ENCODE peak calls at places on chromosome 7, in five cellular contexts. One of them, this sample, is unnamed. For H3K4me1, the result is how much of the 10 kb centered on the place peaks cover.

GRCh38 chr7:120979765-120980499 is 8.6 kb upstream of the CPED1 start:
- DNase-seq in left ventricle myocardium inferior: no peak
- DNase-seq in heart left ventricle: no peak
- DNase-seq in GM23248: peak
- DNase-seq in heart right ventricle: no peak
- DNase-seq in this sample: no peak

GRCh38 chr7:292826-293225 is 2.9 kb downstream of the FOXL3 start:
- DNase-seq in left ventricle myocardium inferior: no peak
- DNase-seq in GM23248: no peak
- DNase-seq in heart right ventricle: no peak
- DNase-seq in heart left ventricle: peak
- DNase-seq in this sample: no peak

GRCh38 chr7:144483189-144483588 is 79.7 kb upstream of the NOBOX start:
- DNase-seq in left ventricle myocardium inferior: no peak
- DNase-seq in GM23248: no peak
- DNase-seq in heart right ventricle: no peak
- DNase-seq in heart left ventricle: no peak
- DNase-seq in this sample: no peak

GRCh38 chr7:7803597-7804229 is 85.3 kb upstream of the RPA3 start:
- DNase-seq in left ventricle myocardium inferior: no peak
- DNase-seq in heart left ventricle: no peak
- DNase-seq in heart right ventricle: no peak
- DNase-seq in GM23248: no peak
- DNase-seq in this sample: no peak

GRCh38 chr7:97130417-97131139 is 13.1 kb downstream of the SDHAF3 start:
- DNase-seq in heart left ventricle: no peak
- DNase-seq in heart right ventricle: no peak
- DNase-seq in GM23248: no peak
- DNase-seq in left ventricle myocardium inferior: no peak
- DNase-seq in this sample: no peak

GRCh38 chr7:42161723-42162122 is 75.3 kb downstream of the GLI3 start:
- DNase-seq in heart right ventricle: no peak
- DNase-seq in heart left ventricle: no peak
- DNase-seq in GM23248: peak
- DNase-seq in left ventricle myocardium inferior: no peak
- DNase-seq in this sample: no peak

GRCh38 chr7:78953090-78953489 is 500.4 kb downstream of the MAGI2 start:
- DNase-seq in GM23248: no peak
- DNase-seq in left ventricle myocardium inferior: no peak
- DNase-seq in heart right ventricle: no peak
- DNase-seq in heart left ventricle: no peak
- DNase-seq in this sample: no peak

GRCh38 chr7:1403844-1404404 is 55.3 kb downstream of the MICALL2 start:
- DNase-seq in heart right ventricle: peak
- DNase-seq in heart left ventricle: no peak
- DNase-seq in GM23248: peak
- DNase-seq in left ventricle myocardium inferior: no peak
- DNase-seq in this sample: no peak

GRCh38 chr7:138001529-138002095 is at the start of gene CREB3L2:
- DNase-seq in GM23248: peak
- DNase-seq in heart left ventricle: peak
- DNase-seq in left ventricle myocardium inferior: peak
- DNase-seq in heart right ventricle: peak
- DNase-seq in this sample: peak

GRCh38 chr7:3836855-3837254 is 535.8 kb downstream of the SDK1 start:
- DNase-seq in heart right ventricle: no peak
- DNase-seq in heart left ventricle: no peak
- DNase-seq in left ventricle myocardium inferior: no peak
- DNase-seq in GM23248: no peak
- DNase-seq in this sample: no peak

GRCh38 chr7:129159539-129159938 is 15.0 kb downstream of the TSPAN33 start:
- DNase-seq in heart left ventricle: peak
- DNase-seq in left ventricle myocardium inferior: peak
- DNase-seq in GM23248: no peak
- DNase-seq in heart right ventricle: no peak
- DNase-seq in this sample: no peak

GRCh38 chr7:116340201-116340847 is 130.0 kb downstream of the TES start:
- DNase-seq in left ventricle myocardium inferior: no peak
- DNase-seq in GM23248: no peak
- DNase-seq in heart right ventricle: no peak
- DNase-seq in heart left ventricle: no peak
- DNase-seq in this sample: no peak

GRCh38 chr7:47441796-47442744 is 139.8 kb downstream of the TNS3 start:
- DNase-seq in left ventricle myocardium inferior: no peak
- DNase-seq in heart right ventricle: no peak
- DNase-seq in GM23248: peak
- DNase-seq in heart left ventricle: no peak
- DNase-seq in this sample: no peak

GRCh38 chr7:104065491-104065890 is 76.0 kb upstream of the RELN start:
- DNase-seq in GM23248: no peak
- DNase-seq in left ventricle myocardium inferior: no peak
- DNase-seq in heart right ventricle: no peak
- DNase-seq in heart left ventricle: no peak
- DNase-seq in this sample: no peak

GRCh38 chr7:140541513-140542192 is 62.3 kb upstream of the MKRN1 start:
- DNase-seq in heart right ventricle: peak
- DNase-seq in left ventricle myocardium inferior: peak
- DNase-seq in GM23248: peak
- DNase-seq in heart left ventricle: peak
- DNase-seq in this sample: peak

GRCh38 chr7:42621543-42622219 is 290.2 kb downstream of the C7orf25 start:
- DNase-seq in heart right ventricle: no peak
- DNase-seq in heart left ventricle: no peak
- DNase-seq in left ventricle myocardium inferior: no peak
- DNase-seq in GM23248: no peak
- DNase-seq in this sample: no peak

GRCh38 chr7:26590709-26591108 is 273.7 kb downstream of the SKAP2 start:
- DNase-seq in GM23248: no peak
- DNase-seq in heart left ventricle: no peak
- DNase-seq in left ventricle myocardium inferior: no peak
- DNase-seq in heart right ventricle: no peak
- DNase-seq in this sample: no peak

GRCh38 chr7:140230862-140231778 is 54.3 kb upstream of the KDM7A start:
- DNase-seq in left ventricle myocardium inferior: peak
- DNase-seq in GM23248: peak
- DNase-seq in heart left ventricle: peak
- DNase-seq in heart right ventricle: peak
- DNase-seq in this sample: peak

GRCh38 chr7:137840183-137840779 is 6.5 kb downstream of the DGKI start:
- DNase-seq in heart right ventricle: no peak
- DNase-seq in GM23248: no peak
- DNase-seq in left ventricle myocardium inferior: no peak
- DNase-seq in heart left ventricle: no peak
- DNase-seq in this sample: peak

GRCh38 chr7:81317741-81318140 is 398.9 kb upstream of the SEMA3C start:
- DNase-seq in left ventricle myocardium inferior: no peak
- DNase-seq in GM23248: no peak
- DNase-seq in heart right ventricle: no peak
- DNase-seq in heart left ventricle: no peak
- DNase-seq in this sample: no peak

GRCh38 chr7:68535266-68535665 is 1063.0 kb upstream of the AUTS2 start:
- DNase-seq in left ventricle myocardium inferior: no peak
- DNase-seq in heart left ventricle: no peak
- DNase-seq in heart right ventricle: no peak
- DNase-seq in GM23248: no peak
- DNase-seq in this sample: no peak

GRCh38 chr7:113289140-113289740 is 170.9 kb upstream of the SMIM30 start:
- DNase-seq in GM23248: peak
- DNase-seq in heart left ventricle: peak
- DNase-seq in left ventricle myocardium inferior: no peak
- DNase-seq in heart right ventricle: no peak
- DNase-seq in this sample: no peak

DNA sequence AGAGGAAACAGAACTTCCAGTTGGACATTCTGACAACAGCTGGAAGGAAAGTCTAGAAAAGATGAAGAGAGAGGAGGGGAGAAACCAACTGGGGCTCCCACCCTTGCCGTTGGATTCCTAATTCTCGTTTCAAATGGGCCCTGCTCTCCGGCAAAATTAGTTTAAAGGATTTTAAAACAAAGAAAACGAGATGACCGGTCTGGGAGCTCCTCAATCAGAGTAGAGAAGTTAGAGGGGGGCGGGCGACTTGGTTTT is 1.5 kb upstream of the EN2 start:
- DNase-seq in heart right ventricle: no peak
- DNase-seq in heart left ventricle: no peak
- DNase-seq in GM23248: no peak
- DNase-seq in left ventricle myocardium inferior: no peak
- DNase-seq in this sample: no peak
- H3K4me3 ChIP-seq in heart right ventricle: peak
- H3K4me3 ChIP-seq in heart left ventricle: peak
- H3K4me3 ChIP-seq in GM23248: peak
- H3K4me3 ChIP-seq in left ventricle myocardium inferior: peak
- H3K4me3 ChIP-seq in this sample: no peak

DNA sequence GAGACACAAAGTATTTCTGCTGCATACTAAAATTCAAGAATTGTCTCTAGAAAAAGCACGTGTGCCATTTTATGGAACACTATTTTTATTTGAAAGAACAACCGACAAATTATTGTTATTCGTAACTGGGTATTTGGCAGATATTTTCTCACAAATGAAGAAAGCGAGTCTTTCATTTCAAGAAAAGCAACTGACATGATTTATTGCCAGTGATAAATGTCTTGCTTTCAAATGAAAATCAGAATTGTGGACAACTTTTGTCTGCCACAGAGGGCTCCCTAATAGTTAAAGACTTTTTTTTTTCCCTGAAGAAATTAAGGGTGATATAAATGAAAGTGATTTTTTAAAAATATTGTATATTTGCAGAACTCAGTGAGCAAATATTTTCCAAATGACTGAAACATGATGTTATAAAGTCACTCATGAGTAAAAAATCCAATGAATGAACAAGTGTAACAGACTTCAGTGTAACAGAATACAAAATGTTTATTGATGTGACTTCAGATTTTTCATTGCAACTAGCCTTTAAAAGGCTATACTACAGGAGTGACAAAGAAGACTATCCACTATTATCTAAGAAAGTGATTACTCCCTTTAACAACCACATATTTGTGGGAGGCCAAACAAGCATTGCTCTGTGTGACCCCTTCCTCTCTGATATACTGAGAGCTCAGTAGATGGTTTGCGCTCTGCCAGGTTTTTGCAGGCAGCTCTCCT is 49.0 kb upstream of the SEMA3E start:
- DNase-seq in heart right ventricle: no peak
- DNase-seq in heart left ventricle: no peak
- DNase-seq in GM23248: peak
- DNase-seq in left ventricle myocardium inferior: no peak
- DNase-seq in this sample: no peak
- H3K4me1 ChIP-seq in heart right ventricle: under half
- H3K4me1 ChIP-seq in heart left ventricle: under half
- H3K4me1 ChIP-seq in GM23248: under half
- H3K4me1 ChIP-seq in left ventricle myocardium inferior: under half
- H3K4me1 ChIP-seq in this sample: under half

GRCh38 chr7:69599879-69600764 is 1.8 kb downstream of the AUTS2 start:
- DNase-seq in heart right ventricle: no peak
- DNase-seq in heart left ventricle: no peak
- DNase-seq in left ventricle myocardium inferior: no peak
- DNase-seq in GM23248: peak
- DNase-seq in this sample: no peak
- H3K4me3 ChIP-seq in heart right ventricle: peak
- H3K4me3 ChIP-seq in heart left ventricle: peak
- H3K4me3 ChIP-seq in left ventricle myocardium inferior: peak
- H3K4me3 ChIP-seq in GM23248: peak
- H3K4me3 ChIP-seq in this sample: peak

DNA sequence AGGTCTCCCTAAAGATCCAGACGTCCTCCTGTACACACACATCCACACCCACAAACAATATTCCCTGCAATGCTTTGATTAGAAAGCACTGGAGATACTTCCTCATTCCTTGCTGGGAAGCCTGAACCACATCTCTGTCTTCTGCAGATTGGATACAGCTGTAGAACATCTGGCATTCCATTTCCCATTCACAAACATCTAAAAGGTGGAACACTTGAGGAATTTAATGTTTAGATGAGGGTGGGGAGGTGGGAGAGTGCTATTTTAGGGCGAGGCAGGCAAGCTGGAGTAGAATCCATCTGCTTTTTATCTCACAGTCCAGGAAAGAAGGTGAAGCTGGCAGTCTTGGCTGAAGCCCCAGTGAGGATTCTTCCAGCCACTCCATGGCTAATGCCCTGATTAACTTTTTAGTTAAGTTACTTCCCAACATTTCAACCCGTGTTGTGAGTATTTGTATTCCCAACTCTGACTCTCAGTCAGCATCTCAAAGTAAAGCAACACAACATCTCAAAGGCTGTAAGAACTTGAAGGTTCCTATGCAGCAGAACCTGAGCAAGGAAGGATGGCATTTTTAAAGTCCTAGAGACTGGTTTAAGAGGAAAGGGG is 46.1 kb downstream of the CYTH3 start:
- DNase-seq in heart left ventricle: no peak
- DNase-seq in GM23248: peak
- DNase-seq in heart right ventricle: no peak
- DNase-seq in left ventricle myocardium inferior: no peak
- DNase-seq in this sample: no peak
- H3K4me1 ChIP-seq in heart left ventricle: under half
- H3K4me1 ChIP-seq in GM23248: under half
- H3K4me1 ChIP-seq in heart right ventricle: half or more
- H3K4me1 ChIP-seq in left ventricle myocardium inferior: half or more
- H3K4me1 ChIP-seq in this sample: under half

DNA sequence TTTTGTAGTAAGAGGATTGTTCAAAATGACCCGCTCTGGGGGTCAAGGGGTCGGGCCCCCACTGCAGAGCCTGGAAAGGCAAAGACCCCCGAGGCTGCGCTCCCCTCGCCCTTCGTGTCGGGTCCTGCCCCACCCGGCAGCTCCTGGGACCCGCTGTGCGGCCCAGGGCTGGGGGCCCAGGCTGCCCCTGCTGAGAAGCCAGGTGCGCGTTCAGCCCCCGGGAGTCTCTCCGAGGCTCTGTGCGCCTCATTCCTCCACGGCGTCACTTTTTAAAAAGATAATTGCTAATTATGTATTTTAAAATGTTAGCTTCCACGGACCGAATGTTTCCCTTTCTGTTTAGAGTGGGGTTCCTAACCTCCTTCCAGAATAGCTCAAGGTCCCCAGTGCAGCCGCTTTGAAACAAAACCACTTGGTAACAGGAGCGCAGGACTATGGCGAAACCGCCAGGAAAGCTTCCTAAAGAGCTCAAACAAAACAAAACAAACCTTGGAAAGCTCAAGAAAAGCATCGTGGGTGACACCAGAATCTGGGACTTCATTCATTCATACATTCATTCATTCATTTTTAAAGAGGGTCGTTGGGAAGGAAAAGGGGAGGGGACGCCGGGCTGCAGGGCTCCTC is 45.6 kb downstream of the PDIA4 start:
- DNase-seq in heart left ventricle: no peak
- DNase-seq in left ventricle myocardium inferior: no peak
- DNase-seq in heart right ventricle: no peak
- DNase-seq in GM23248: peak
- DNase-seq in this sample: no peak
- H3K4me3 ChIP-seq in heart left ventricle: peak
- H3K4me3 ChIP-seq in left ventricle myocardium inferior: peak
- H3K4me3 ChIP-seq in heart right ventricle: peak
- H3K4me3 ChIP-seq in GM23248: peak
- H3K4me3 ChIP-seq in this sample: peak